ENCODE peak calls at places on chromosomes 3 and 15, in six cellular contexts. W, V, X, M, O and L are unnamed samples.

GRCh38 chr15:26050271-26050670 is 187.1 kb upstream of the ATP10A start:
- DNase-seq in M (no peak), O (no peak), V (no peak), X (no peak), W (no peak), L (no peak)

GRCh38 chr3:133733226-133733625 is 13.0 kb upstream of the TF start:
- DNase-seq in W (peak; percentile 86), X (no peak), V (no peak), M (no peak), O (no peak), L (no peak)

GRCh38 chr3:119343719-119344118 is 49.5 kb downstream of the ARHGAP31 start:
- DNase-seq in M (no peak), V (no peak), X (no peak), W (no peak), O (no peak), L (peak; percentile 28)

GRCh38 chr3:133384331-133385027 is 15.4 kb upstream of the BFSP2 start:
- DNase-seq in X (peak; percentile 30), M (peak; percentile 57), V (no peak), O (peak; percentile 58), W (peak; percentile 46), L (peak; percentile 39)

GRCh38 chr3:115068799-115069198 is 78.3 kb downstream of the ZBTB20 start:
- DNase-seq in M (no peak), O (no peak), W (no peak), X (no peak), V (no peak), L (no peak)

GRCh38 chr3:107206141-107206540 is 171.1 kb upstream of the CCDC54 start:
- DNase-seq in X (peak; percentile 40), V (no peak), W (peak; percentile 32), O (no peak), M (peak; percentile 4), L (no peak)

GRCh38 chr15:91499774-91500383 is 353.6 kb upstream of the SLCO3A1 start:
- DNase-seq in M (no peak), X (no peak), V (no peak), W (no peak), O (no peak), L (no peak)

GRCh38 chr15:57025264-57025939 is 107.0 kb downstream of the TCF12 start:
- DNase-seq in W (no peak), X (no peak), O (no peak), V (no peak), M (no peak), L (no peak)

GRCh38 chr15:70788114-70789049 is 25.0 kb upstream of the UACA start:
- DNase-seq in W (peak; percentile 91), X (no peak), V (no peak), M (no peak), O (no peak), L (no peak)

GRCh38 chr3:65810277-65810676 is 228.4 kb downstream of the MAGI1 start:
- DNase-seq in O (no peak), X (no peak), V (no peak), W (no peak), M (no peak), L (no peak)

GRCh38 chr3:175255698-175256097 is 396.6 kb downstream of the NAALADL2 start:
- DNase-seq in W (no peak), O (no peak), M (no peak), X (no peak), V (no peak), L (no peak)

GRCh38 chr15:59168536-59168935 is 38.1 kb upstream of the LDHAL6B start:
- DNase-seq in O (no peak), M (no peak), X (no peak), V (no peak), W (peak; percentile 39), L (no peak)

GRCh38 chr15:25685216-25685569 is 177.9 kb downstream of the ATP10A start:
- DNase-seq in O (no peak), V (no peak), X (no peak), W (no peak), M (no peak), L (no peak)

GRCh38 chr15:63915888-63916731 is 82.4 kb upstream of the HERC1 start:
- DNase-seq in O (no peak), V (no peak), M (no peak), X (no peak), W (no peak), L (no peak)

GRCh38 chr3:154089416-154090115 is 31.6 kb upstream of the ARHGEF26 start:
- DNase-seq in W (no peak), V (no peak), X (no peak), O (no peak), M (no peak), L (no peak)

GRCh38 chr3:138670409-138670808 is 61.8 kb downstream of the FAIM start:
- DNase-seq in M (no peak), O (no peak), X (no peak), W (no peak), V (no peak), L (no peak)

GRCh38 chr3:138675393-138675792 is 66.8 kb downstream of the FAIM start:
- DNase-seq in X (no peak), V (no peak), M (no peak), O (no peak), W (no peak), L (no peak)

GRCh38 chr3:138674131-138674530 is 65.6 kb downstream of the FAIM start:
- DNase-seq in M (no peak), W (no peak), O (no peak), V (no peak), X (no peak), L (no peak)

GRCh38 chr3:138678086-138678485 is 69.5 kb downstream of the FAIM start:
- DNase-seq in O (no peak), V (no peak), M (no peak), X (no peak), W (no peak), L (no peak)

DNA sequence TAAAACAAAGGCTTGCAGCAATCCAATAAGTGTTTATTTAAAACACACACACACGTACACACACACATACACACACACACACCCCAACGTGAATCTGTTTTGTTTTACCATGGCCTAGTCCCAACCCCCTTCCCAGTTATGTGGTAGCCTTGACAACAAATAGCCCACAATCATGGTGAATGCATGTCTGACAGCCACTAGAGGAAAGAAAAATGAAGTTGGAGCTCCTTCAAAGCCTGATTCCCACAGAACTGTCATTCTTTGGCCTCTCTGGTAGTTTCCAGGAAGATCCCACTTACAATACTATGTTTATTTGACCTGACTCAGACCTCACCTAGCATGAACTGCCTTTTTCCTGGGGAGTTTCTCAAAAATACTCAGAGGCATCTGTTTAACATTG is 65.1 kb downstream of the FAIM start:
- DNase-seq in X (no peak), O (no peak), W (peak; percentile 43), V (no peak), M (no peak), L (no peak)
- TF ChIP-seq TAF1 in X (no peak), O (no peak), W (no peak), V (no peak), M (no peak), L (no peak)

DNA sequence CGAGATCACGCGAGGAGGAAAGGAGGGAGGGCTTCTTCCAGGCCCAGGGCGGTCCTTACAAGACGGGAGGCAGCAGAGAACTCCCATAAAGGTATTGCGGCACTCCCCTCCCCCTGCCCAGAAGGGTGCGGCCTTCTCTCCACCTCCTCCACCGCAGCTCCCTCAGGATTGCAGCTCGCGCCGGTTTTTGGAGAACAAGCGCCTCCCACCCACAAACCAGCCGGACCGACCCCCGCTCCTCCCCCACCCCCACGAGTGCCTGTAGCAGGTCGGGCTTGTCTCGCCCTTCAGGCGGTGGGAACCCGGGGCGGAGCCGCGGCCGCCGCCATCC is 1.1 kb upstream of the SETD5 start:
- DNase-seq in V (peak; percentile 72), O (peak; percentile 85), M (peak; percentile 24), W (no peak), X (peak; percentile 84), L (no peak)
- TF ChIP-seq POLR2AphosphoS5 in V (no peak), O (peak; percentile 88), M (peak; percentile 70), W (no peak), X (peak; percentile 67), L (peak; percentile 50)

DNA sequence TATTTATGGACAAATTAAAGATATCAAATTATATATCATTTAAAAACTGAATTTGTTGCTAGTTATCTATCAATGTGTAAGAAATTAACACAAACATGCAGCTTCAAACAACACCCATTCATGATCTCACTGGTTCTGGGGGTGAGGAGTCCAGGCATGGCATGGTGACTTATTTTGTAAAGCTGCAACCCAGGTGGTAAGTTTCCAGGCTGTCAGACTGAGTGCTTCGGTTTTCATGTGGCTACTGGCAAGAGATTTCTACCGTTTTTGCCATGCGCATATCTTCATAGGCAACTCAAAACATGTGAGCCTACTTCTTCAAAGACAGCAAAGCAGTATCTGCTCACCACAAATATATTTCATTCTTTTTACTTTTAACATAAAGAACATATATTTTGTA is 364.3 kb upstream of the BCHE start:
- DNase-seq in O (no peak), M (no peak), W (no peak), V (no peak), X (no peak), L (no peak)
- TF ChIP-seq POLR2A in O (no peak), M (no peak), W (no peak), V (no peak), X (no peak), L (no peak)

DNA sequence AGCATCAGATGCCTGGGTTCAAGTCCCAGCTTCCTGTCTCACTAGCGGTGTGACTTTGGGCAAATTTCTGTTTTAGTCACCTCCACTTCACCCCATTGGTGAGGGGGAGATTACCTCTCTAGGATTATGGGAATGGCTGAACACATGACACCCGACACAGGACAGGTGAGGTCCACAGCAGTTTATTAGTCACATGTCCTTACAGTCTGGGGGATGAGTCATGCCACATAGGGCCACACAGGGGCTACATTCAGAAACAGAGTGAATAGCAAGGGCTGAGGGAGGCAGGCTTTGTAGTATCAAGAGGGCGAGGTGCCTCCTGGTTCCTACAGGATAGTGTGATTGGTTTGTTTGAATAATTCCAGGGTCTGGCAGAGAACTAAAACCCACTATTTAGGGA is 15.2 kb upstream of the ITGA11 start:
- DNase-seq in O (no peak), M (no peak), W (no peak), V (no peak), X (no peak), L (no peak)
- TF ChIP-seq TAF1 in O (no peak), M (no peak), W (no peak), V (no peak), X (no peak), L (no peak)

GRCh38 chr3:64088408-64089136 is 65.3 kb upstream of the PSMD6 start:
- DNase-seq in O (no peak), V (no peak), M (no peak), X (no peak), W (no peak), L (no peak)
- TF ChIP-seq POLR2AphosphoS5 in O (no peak), V (no peak), M (no peak), X (no peak), W (no peak), L (no peak)

GRCh38 chr3:49417516-49418120 is 4.7 kb downstream of the AMT start:
- DNase-seq in V (no peak), W (no peak), M (no peak), O (no peak), X (no peak), L (no peak)

GRCh38 chr3:49421890-49422378 is 339 bp downstream of the AMT start:
- DNase-seq in W (no peak), M (no peak), O (no peak), V (no peak), X (no peak), L (no peak)

GRCh38 chr3:49424816-49425215 is 2.5 kb upstream of the AMT start:
- DNase-seq in X (no peak), O (no peak), V (no peak), W (no peak), M (no peak), L (no peak)

GRCh38 chr3:49427581-49427980 is 1.5 kb downstream of the NICN1 start:
- DNase-seq in W (no peak), V (no peak), O (no peak), X (no peak), M (no peak), L (no peak)

GRCh38 chr3:49422379-49423248 is at the start of gene AMT:
- DNase-seq in V (no peak), O (peak; percentile 82), X (no peak), W (peak; percentile 83), M (no peak), L (no peak)
- TF ChIP-seq POLR2A in V (no peak), O (no peak), X (no peak), W (peak; percentile 75), M (no peak), L (no peak)